ENCODE peak calls at places on chromosomes 4 and X, in four cellular contexts. One of them, this sample, is unnamed.
A peak's percentile ranks its signal among the peaks of the same experiment; 100 is the strongest.

GRCh38 chr4:2850966-2851782 is 7.5 kb downstream of the ADD1 start:
- DNase-seq in GM10248: no peak
- DNase-seq in GM12865: peak; percentile 37
- DNase-seq in fibroblast of mammary gland: peak; percentile 75
- DNase-seq in this sample: no peak

GRCh38 chr4:1531683-1532548 is 125.7 kb upstream of the NKX1-1 start:
- DNase-seq in GM10248: no peak
- DNase-seq in fibroblast of mammary gland: no peak
- DNase-seq in GM12865: no peak
- DNase-seq in this sample: no peak

GRCh38 chr4:155543126-155543765 is 123.4 kb upstream of the GUCY1A1 start:
- DNase-seq in GM12865: peak; percentile 45
- DNase-seq in GM10248: peak; percentile 20
- DNase-seq in fibroblast of mammary gland: peak; percentile 82
- DNase-seq in this sample: no peak

GRCh38 chrX:110338850-110339373 is 19.7 kb upstream of the RTL9 start:
- DNase-seq in fibroblast of mammary gland: no peak
- DNase-seq in GM10248: no peak
- DNase-seq in GM12865: no peak
- DNase-seq in this sample: no peak

GRCh38 chr4:104429150-104429741 is 65.4 kb downstream of the CXXC4 start:
- DNase-seq in GM12865: no peak
- DNase-seq in fibroblast of mammary gland: no peak
- DNase-seq in GM10248: no peak
- DNase-seq in this sample: no peak

GRCh38 chrX:53550756-53551463 is 116.7 kb upstream of the HSD17B10 start:
- DNase-seq in fibroblast of mammary gland: no peak
- DNase-seq in GM10248: no peak
- DNase-seq in GM12865: no peak
- DNase-seq in this sample: no peak

GRCh38 chr4:140047017-140047640 is 106.9 kb downstream of the MAML3 start:
- DNase-seq in GM12865: no peak
- DNase-seq in GM10248: no peak
- DNase-seq in fibroblast of mammary gland: peak; percentile 31
- DNase-seq in this sample: no peak

GRCh38 chrX:85365370-85365995 is 14.0 kb downstream of the POF1B start:
- DNase-seq in GM10248: no peak
- DNase-seq in fibroblast of mammary gland: no peak
- DNase-seq in GM12865: no peak
- DNase-seq in this sample: no peak

GRCh38 chr4:119750771-119751170 is 122.2 kb upstream of the PDE5A start:
- DNase-seq in fibroblast of mammary gland: peak; percentile 42
- DNase-seq in GM12865: no peak
- DNase-seq in GM10248: no peak
- DNase-seq in this sample: no peak

GRCh38 chr4:51842167-51842553 is 793 bp upstream of the DCUN1D4 start:
- DNase-seq in GM12865: no peak
- DNase-seq in GM10248: peak; percentile 18
- DNase-seq in fibroblast of mammary gland: peak; percentile 28
- DNase-seq in this sample: peak; percentile 33

GRCh38 chr4:152401424-152401823 is 134.5 kb downstream of the FBXW7 start:
- DNase-seq in GM12865: no peak
- DNase-seq in fibroblast of mammary gland: no peak
- DNase-seq in GM10248: no peak
- DNase-seq in this sample: no peak
- TF ChIP-seq CTCF in GM12865: no peak
- TF ChIP-seq CTCF in fibroblast of mammary gland: no peak
- TF ChIP-seq CTCF in GM10248: no peak
- TF ChIP-seq CTCF in this sample: no peak

GRCh38 chrX:14528629-14529287 is 578 bp upstream of the GLRA2 start:
- DNase-seq in GM10248: peak; percentile 8
- DNase-seq in GM12865: peak; percentile 60
- DNase-seq in fibroblast of mammary gland: peak; percentile 57
- DNase-seq in this sample: peak; percentile 21
- TF ChIP-seq CTCF in GM10248: peak; percentile 19
- TF ChIP-seq CTCF in GM12865: peak; percentile 31
- TF ChIP-seq CTCF in fibroblast of mammary gland: peak; percentile 49
- TF ChIP-seq CTCF in this sample: peak; percentile 62

GRCh38 chr4:47490550-47490949 is 5.5 kb downstream of the ATP10D start:
- DNase-seq in GM12865: peak; percentile 59
- DNase-seq in GM10248: no peak
- DNase-seq in fibroblast of mammary gland: peak; percentile 59
- DNase-seq in this sample: no peak
- TF ChIP-seq CTCF in GM12865: peak; percentile 63
- TF ChIP-seq CTCF in GM10248: peak; percentile 26
- TF ChIP-seq CTCF in fibroblast of mammary gland: peak; percentile 54
- TF ChIP-seq CTCF in this sample: peak; percentile 44

DNA sequence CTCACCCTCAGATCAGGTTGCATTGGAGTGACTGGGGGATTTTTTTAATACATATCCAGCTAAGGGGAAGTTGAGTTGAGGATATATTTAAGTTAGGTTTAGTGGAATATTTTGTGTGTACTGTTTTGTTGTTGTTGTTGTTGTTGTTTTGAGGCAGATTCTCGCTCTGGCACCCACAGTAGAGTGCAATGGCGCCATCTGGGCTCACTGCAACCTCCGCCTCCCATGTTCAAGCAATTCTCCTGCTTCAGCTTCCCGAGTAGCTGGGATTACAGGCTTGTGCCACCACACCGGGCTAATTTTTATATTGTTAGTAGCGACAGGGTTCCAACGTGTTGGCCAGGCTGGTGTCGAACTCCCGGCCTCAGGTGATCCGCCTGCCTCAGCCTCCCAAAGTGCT is 38.6 kb upstream of the ATP6AP2 start:
- DNase-seq in GM12865: no peak
- DNase-seq in fibroblast of mammary gland: no peak
- DNase-seq in GM10248: no peak
- DNase-seq in this sample: no peak
- TF ChIP-seq CTCF in GM12865: no peak
- TF ChIP-seq CTCF in fibroblast of mammary gland: no peak
- TF ChIP-seq CTCF in GM10248: no peak
- TF ChIP-seq CTCF in this sample: no peak

DNA sequence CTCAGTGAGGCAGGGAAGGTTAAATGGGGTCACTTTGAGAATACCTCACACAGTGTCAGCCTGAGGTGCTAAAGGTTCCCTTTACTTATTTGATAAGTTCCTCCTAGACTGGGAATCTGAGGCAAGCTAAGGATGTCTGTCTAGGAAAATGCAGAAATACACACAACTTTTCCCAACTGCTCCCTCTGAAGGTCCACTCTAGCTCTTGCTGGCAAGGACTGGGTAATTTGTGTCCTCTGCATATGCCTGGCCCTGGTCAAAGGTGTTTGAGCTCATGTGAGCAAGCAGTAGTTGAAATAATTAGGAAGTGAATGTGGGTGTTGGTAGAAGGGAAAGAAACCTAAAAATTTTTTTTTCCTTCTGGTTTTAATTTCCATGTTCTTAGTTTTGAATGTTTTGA is 21.3 kb downstream of the TXLNG start:
- DNase-seq in fibroblast of mammary gland: peak; percentile 50
- DNase-seq in GM10248: no peak
- DNase-seq in GM12865: no peak
- DNase-seq in this sample: no peak
- TF ChIP-seq CTCF in fibroblast of mammary gland: peak; percentile 45
- TF ChIP-seq CTCF in GM10248: no peak
- TF ChIP-seq CTCF in GM12865: no peak
- TF ChIP-seq CTCF in this sample: no peak

DNA sequence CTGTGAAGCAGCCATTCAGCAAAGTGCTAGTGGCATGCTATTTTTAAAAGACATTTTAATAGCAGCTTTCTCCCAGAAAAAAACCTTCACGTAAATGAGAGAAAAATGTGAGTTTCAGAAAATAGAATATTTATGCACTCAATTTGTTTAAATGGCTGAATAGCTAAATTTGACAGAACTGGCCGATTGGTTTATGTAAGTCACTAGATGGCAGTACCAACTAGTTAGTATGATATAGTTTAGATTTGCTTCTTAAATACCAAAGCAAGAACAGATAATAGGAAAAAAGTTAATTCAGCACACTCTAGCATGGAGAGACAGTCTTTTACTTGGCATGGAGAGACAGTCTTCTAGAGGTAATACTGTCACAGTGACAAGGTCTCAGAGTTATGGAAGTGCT is 250.1 kb downstream of the SNCA start:
- DNase-seq in GM12865: peak; percentile 5
- DNase-seq in GM10248: no peak
- DNase-seq in fibroblast of mammary gland: peak; percentile 51
- DNase-seq in this sample: no peak
- TF ChIP-seq CTCF in GM12865: peak; percentile 4
- TF ChIP-seq CTCF in GM10248: no peak
- TF ChIP-seq CTCF in fibroblast of mammary gland: peak; percentile 37
- TF ChIP-seq CTCF in this sample: peak; percentile 14

GRCh38 chrX:24294619-24295018 is 19.2 kb downstream of the SUPT20HL2 start:
- DNase-seq in GM12865: no peak
- DNase-seq in fibroblast of mammary gland: peak; percentile 7
- DNase-seq in GM10248: no peak
- DNase-seq in this sample: no peak
- TF ChIP-seq CTCF in GM12865: no peak
- TF ChIP-seq CTCF in fibroblast of mammary gland: peak; percentile 19
- TF ChIP-seq CTCF in GM10248: no peak
- TF ChIP-seq CTCF in this sample: peak; percentile 23

DNA sequence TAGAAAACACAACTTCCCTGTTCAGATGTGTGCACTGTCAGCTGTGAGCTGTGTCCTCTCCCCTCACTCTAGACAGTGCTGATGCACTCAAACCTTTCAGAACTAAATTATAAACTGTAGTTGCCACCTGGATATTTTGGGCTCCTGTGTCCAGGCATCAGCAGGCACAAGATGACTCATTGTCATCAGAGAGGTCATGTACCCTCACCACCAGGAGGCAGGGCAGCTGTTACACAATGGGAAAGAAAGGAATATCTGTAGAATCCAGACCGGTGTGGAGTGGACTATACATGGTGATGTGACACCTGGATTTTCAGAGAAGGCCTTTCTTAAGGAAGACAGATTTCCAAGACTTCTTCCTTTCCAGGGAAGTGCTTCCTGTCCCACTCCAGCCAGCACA is 854.4 kb upstream of the AGA start:
- DNase-seq in GM12865: no peak
- DNase-seq in fibroblast of mammary gland: no peak
- DNase-seq in GM10248: no peak
- DNase-seq in this sample: no peak
- TF ChIP-seq CTCF in GM12865: no peak
- TF ChIP-seq CTCF in fibroblast of mammary gland: no peak
- TF ChIP-seq CTCF in GM10248: no peak
- TF ChIP-seq CTCF in this sample: no peak

This sample was measured in GM13977.